ENCODE peak calls at places on chromosomes 12 and 14, in six cellular contexts. One of them, this sample, is unnamed.

GRCh38 chr12:31880340-31880739 is 78.9 kb upstream of the RESF1 start:
- DNase-seq in HCT116: no peak
- DNase-seq in NT2/D1: no peak
- DNase-seq in H1: no peak
- DNase-seq in HepG2: no peak
- DNase-seq in K562: no peak
- DNase-seq in this sample: no peak

GRCh38 chr14:42027271-42027670 is 420.6 kb downstream of the LRFN5 start:
- DNase-seq in HCT116: no peak
- DNase-seq in NT2/D1: no peak
- DNase-seq in H1: no peak
- DNase-seq in HepG2: no peak
- DNase-seq in K562: no peak
- DNase-seq in this sample: no peak

GRCh38 chr14:50021261-50021660 is 95.1 kb downstream of the VCPKMT start:
- DNase-seq in HCT116: no peak
- DNase-seq in NT2/D1: no peak
- DNase-seq in H1: no peak
- DNase-seq in HepG2: no peak
- DNase-seq in K562: no peak
- DNase-seq in this sample: no peak

GRCh38 chr12:130375888-130376287 is 38.2 kb downstream of the PIWIL1 start:
- DNase-seq in HCT116: no peak
- DNase-seq in NT2/D1: no peak
- DNase-seq in H1: no peak
- DNase-seq in HepG2: no peak
- DNase-seq in K562: no peak
- DNase-seq in this sample: no peak

GRCh38 chr12:120048258-120048657 is 59.2 kb downstream of the BICDL1 start:
- DNase-seq in HCT116: no peak
- DNase-seq in NT2/D1: no peak
- DNase-seq in H1: no peak
- DNase-seq in HepG2: no peak
- DNase-seq in K562: no peak
- DNase-seq in this sample: no peak

GRCh38 chr14:68401855-68402254 is 391.0 kb downstream of the ZFP36L1 start:
- DNase-seq in HCT116: no peak
- DNase-seq in NT2/D1: no peak
- DNase-seq in H1: no peak
- DNase-seq in HepG2: no peak
- DNase-seq in K562: no peak
- DNase-seq in this sample: no peak

GRCh38 chr12:81440001-81440400 is 319.1 kb downstream of the PPFIA2 start:
- DNase-seq in HCT116: no peak
- DNase-seq in NT2/D1: no peak
- DNase-seq in H1: no peak
- DNase-seq in HepG2: no peak
- DNase-seq in K562: no peak
- DNase-seq in this sample: no peak

GRCh38 chr14:89794096-89794495 is 160.4 kb downstream of the EFCAB11 start:
- DNase-seq in HCT116: no peak
- DNase-seq in NT2/D1: no peak
- DNase-seq in H1: no peak
- DNase-seq in HepG2: no peak
- DNase-seq in K562: no peak
- DNase-seq in this sample: no peak

GRCh38 chr14:93010118-93010475 is 87.1 kb downstream of the CHGA start:
- DNase-seq in HCT116: no peak
- DNase-seq in NT2/D1: no peak
- DNase-seq in H1: no peak
- DNase-seq in HepG2: peak; percentile 67
- DNase-seq in K562: no peak
- DNase-seq in this sample: no peak

GRCh38 chr12:7602287-7602686 is 63.4 kb downstream of the APOBEC1 start:
- DNase-seq in HCT116: peak; percentile 22
- DNase-seq in NT2/D1: no peak
- DNase-seq in H1: no peak
- DNase-seq in HepG2: no peak
- DNase-seq in K562: no peak
- DNase-seq in this sample: no peak

GRCh38 chr14:92513204-92513965 is at the start of gene RIN3:
- DNase-seq in HCT116: no peak
- DNase-seq in NT2/D1: no peak
- DNase-seq in H1: peak; percentile 72
- DNase-seq in HepG2: peak; percentile 38
- DNase-seq in K562: no peak
- DNase-seq in this sample: peak; percentile 47

GRCh38 chr12:74514098-74514872 is 23.4 kb upstream of the ATXN7L3B start:
- DNase-seq in HCT116: no peak
- DNase-seq in NT2/D1: no peak
- DNase-seq in H1: no peak
- DNase-seq in HepG2: peak; percentile 0
- DNase-seq in K562: peak; percentile 4
- DNase-seq in this sample: no peak

GRCh38 chr12:109656681-109657262 is 56.9 kb upstream of the FAM222A start:
- DNase-seq in HCT116: no peak
- DNase-seq in NT2/D1: no peak
- DNase-seq in H1: no peak
- DNase-seq in HepG2: no peak
- DNase-seq in K562: no peak
- DNase-seq in this sample: peak; percentile 88
- TF ChIP-seq YY1 in HCT116: no peak
- TF ChIP-seq YY1 in NT2/D1: no peak
- TF ChIP-seq YY1 in H1: no peak
- TF ChIP-seq YY1 in HepG2: no peak
- TF ChIP-seq YY1 in K562: no peak
- TF ChIP-seq YY1 in this sample: no peak

DNA sequence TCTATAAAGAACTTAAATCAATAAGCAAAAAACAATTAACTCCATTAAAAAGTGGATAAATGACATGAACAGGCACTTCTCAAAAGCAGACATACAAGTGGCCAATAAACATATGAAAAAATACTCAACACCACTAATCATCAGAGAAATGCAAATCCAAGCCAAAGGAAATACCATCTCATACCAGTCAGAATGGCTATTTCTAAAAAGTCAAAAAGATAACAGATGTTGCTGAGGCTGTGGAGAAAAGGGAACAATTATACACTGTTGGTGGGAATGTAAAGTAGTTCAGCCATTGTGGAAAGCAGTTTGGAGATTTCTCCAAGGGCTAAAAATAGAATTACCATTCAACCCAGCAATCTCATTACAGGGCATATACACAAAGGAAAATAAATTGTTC is 234.5 kb upstream of the PLXNC1 start:
- DNase-seq in HCT116: no peak
- DNase-seq in NT2/D1: no peak
- DNase-seq in H1: no peak
- DNase-seq in HepG2: no peak
- DNase-seq in K562: no peak
- DNase-seq in this sample: no peak
- TF ChIP-seq YY1 in HCT116: no peak
- TF ChIP-seq YY1 in NT2/D1: no peak
- TF ChIP-seq YY1 in H1: no peak
- TF ChIP-seq YY1 in HepG2: no peak
- TF ChIP-seq YY1 in K562: no peak
- TF ChIP-seq YY1 in this sample: no peak

GRCh38 chr12:10243803-10244520 is 31.3 kb downstream of the GABARAPL1 start:
- DNase-seq in HCT116: no peak
- DNase-seq in NT2/D1: no peak
- DNase-seq in H1: no peak
- DNase-seq in HepG2: no peak
- DNase-seq in K562: no peak
- DNase-seq in this sample: no peak
- TF ChIP-seq YY1 in HCT116: no peak
- TF ChIP-seq YY1 in NT2/D1: no peak
- TF ChIP-seq YY1 in H1: no peak
- TF ChIP-seq YY1 in HepG2: no peak
- TF ChIP-seq YY1 in K562: no peak
- TF ChIP-seq YY1 in this sample: no peak

GRCh38 chr14:78251308-78251707 is 81.1 kb downstream of the NRXN3 start:
- DNase-seq in HCT116: no peak
- DNase-seq in NT2/D1: no peak
- DNase-seq in H1: no peak
- DNase-seq in HepG2: no peak
- DNase-seq in K562: no peak
- DNase-seq in this sample: no peak

GRCh38 chr14:78253986-78254385 is 83.8 kb downstream of the NRXN3 start:
- DNase-seq in HCT116: no peak
- DNase-seq in NT2/D1: no peak
- DNase-seq in H1: no peak
- DNase-seq in HepG2: no peak
- DNase-seq in K562: no peak
- DNase-seq in this sample: no peak

GRCh38 chr14:78259831-78260230 is 89.7 kb downstream of the NRXN3 start:
- DNase-seq in HCT116: no peak
- DNase-seq in NT2/D1: no peak
- DNase-seq in H1: no peak
- DNase-seq in HepG2: no peak
- DNase-seq in K562: no peak
- DNase-seq in this sample: no peak

DNA sequence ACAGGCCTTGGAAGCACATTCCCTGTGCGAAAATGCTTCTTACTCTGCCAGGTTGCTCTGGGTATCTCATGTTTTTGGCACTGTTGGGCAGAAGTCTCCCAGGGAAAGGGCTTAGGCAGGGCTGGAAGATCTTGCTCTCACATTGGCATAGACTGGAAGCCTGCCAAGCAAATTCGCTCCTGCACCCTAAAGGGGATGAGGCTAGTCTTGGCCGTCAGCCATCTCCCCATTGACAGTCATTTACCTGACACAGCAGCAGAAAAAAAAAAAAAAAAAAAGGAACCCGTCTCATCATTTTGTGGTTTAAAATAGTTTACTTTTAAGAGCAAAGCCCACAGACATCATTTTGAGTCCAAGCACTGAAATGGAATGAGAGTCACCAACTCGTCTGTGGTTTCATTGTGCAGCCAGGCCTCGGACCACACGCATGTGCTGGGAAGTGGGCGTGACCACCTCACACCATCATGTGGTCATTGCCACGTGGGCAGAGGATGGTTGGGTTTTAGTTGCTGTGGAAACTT is 84.8 kb downstream of the NRXN3 start:
- DNase-seq in HCT116: no peak
- DNase-seq in NT2/D1: no peak
- DNase-seq in H1: no peak
- DNase-seq in HepG2: no peak
- DNase-seq in K562: no peak
- DNase-seq in this sample: no peak
- TF ChIP-seq YY1 in HCT116: no peak
- TF ChIP-seq YY1 in NT2/D1: no peak
- TF ChIP-seq YY1 in H1: no peak
- TF ChIP-seq YY1 in HepG2: no peak
- TF ChIP-seq YY1 in K562: no peak
- TF ChIP-seq YY1 in this sample: no peak

GRCh38 chr12:90250766-90251165 is 542.1 kb upstream of the ATP2B1 start:
- DNase-seq in HCT116: no peak
- DNase-seq in NT2/D1: no peak
- DNase-seq in H1: no peak
- DNase-seq in HepG2: no peak
- DNase-seq in K562: no peak
- DNase-seq in this sample: no peak
- TF ChIP-seq YY1 in HCT116: no peak
- TF ChIP-seq YY1 in NT2/D1: no peak
- TF ChIP-seq YY1 in H1: no peak
- TF ChIP-seq YY1 in HepG2: no peak
- TF ChIP-seq YY1 in K562: no peak
- TF ChIP-seq YY1 in this sample: no peak

GRCh38 chr12:14473707-14474287 is 93.9 kb downstream of the PLBD1 start:
- DNase-seq in HCT116: peak; percentile 3
- DNase-seq in NT2/D1: no peak
- DNase-seq in H1: no peak
- DNase-seq in HepG2: peak; percentile 1
- DNase-seq in K562: no peak
- DNase-seq in this sample: peak; percentile 2
- TF ChIP-seq YY1 in HCT116: no peak
- TF ChIP-seq YY1 in NT2/D1: no peak
- TF ChIP-seq YY1 in H1: no peak
- TF ChIP-seq YY1 in HepG2: no peak
- TF ChIP-seq YY1 in K562: no peak
- TF ChIP-seq YY1 in this sample: no peak

GRCh38 chr12:65658360-65658759 is 165.9 kb upstream of the HMGA2 start:
- DNase-seq in HCT116: no peak
- DNase-seq in NT2/D1: no peak
- DNase-seq in H1: no peak
- DNase-seq in HepG2: no peak
- DNase-seq in K562: no peak
- DNase-seq in this sample: no peak

GRCh38 chr12:65656156-65656885 is 168.0 kb upstream of the HMGA2 start:
- DNase-seq in HCT116: no peak
- DNase-seq in NT2/D1: no peak
- DNase-seq in H1: no peak
- DNase-seq in HepG2: no peak
- DNase-seq in K562: no peak
- DNase-seq in this sample: no peak

GRCh38 chr12:65655074-65655493 is 169.2 kb upstream of the HMGA2 start:
- DNase-seq in HCT116: no peak
- DNase-seq in NT2/D1: no peak
- DNase-seq in H1: no peak
- DNase-seq in HepG2: no peak
- DNase-seq in K562: peak; percentile 78
- DNase-seq in this sample: no peak

GRCh38 chr12:65657635-65658034 is 166.6 kb upstream of the HMGA2 start:
- DNase-seq in HCT116: no peak
- DNase-seq in NT2/D1: no peak
- DNase-seq in H1: no peak
- DNase-seq in HepG2: no peak
- DNase-seq in K562: no peak
- DNase-seq in this sample: no peak

GRCh38 chr12:65656904-65657351 is 167.4 kb upstream of the HMGA2 start:
- DNase-seq in HCT116: peak; percentile 97
- DNase-seq in NT2/D1: no peak
- DNase-seq in H1: no peak
- DNase-seq in HepG2: no peak
- DNase-seq in K562: peak; percentile 26
- DNase-seq in this sample: no peak
- TF ChIP-seq YY1 in HCT116: peak; percentile 82
- TF ChIP-seq YY1 in NT2/D1: no peak
- TF ChIP-seq YY1 in H1: no peak
- TF ChIP-seq YY1 in HepG2: no peak
- TF ChIP-seq YY1 in K562: no peak
- TF ChIP-seq YY1 in this sample: peak; percentile 47

GRCh38 chr14:72644038-72644437 is 249.9 kb downstream of the DPF3 start:
- DNase-seq in HCT116: no peak
- DNase-seq in NT2/D1: no peak
- DNase-seq in H1: no peak
- DNase-seq in HepG2: no peak
- DNase-seq in K562: no peak
- DNase-seq in this sample: no peak
- TF ChIP-seq YY1 in HCT116: no peak
- TF ChIP-seq YY1 in NT2/D1: no peak
- TF ChIP-seq YY1 in H1: no peak
- TF ChIP-seq YY1 in HepG2: no peak
- TF ChIP-seq YY1 in K562: no peak
- TF ChIP-seq YY1 in this sample: no peak

GRCh38 chr12:123036471-123037285 is 56.2 kb downstream of the ARL6IP4 start:
- DNase-seq in HCT116: no peak
- DNase-seq in NT2/D1: no peak
- DNase-seq in H1: no peak
- DNase-seq in HepG2: no peak
- DNase-seq in K562: peak; percentile 74
- DNase-seq in this sample: no peak
- TF ChIP-seq YY1 in HCT116: no peak
- TF ChIP-seq YY1 in NT2/D1: no peak
- TF ChIP-seq YY1 in H1: no peak
- TF ChIP-seq YY1 in HepG2: no peak
- TF ChIP-seq YY1 in K562: no peak
- TF ChIP-seq YY1 in this sample: no peak

This sample was measured in SK-N-SH.